ENCODE peak calls at places on chromosomes 11 and 22, in four cellular contexts. Y is putamen, W is HT1080, C is coronary artery. K is an unnamed sample.

GRCh38 chr11:123454060-123454651 is 24.1 kb downstream of the GRAMD1B start:
- DNase-seq in Y (no peak), C (no peak), W (peak; percentile 99), K (no peak)

GRCh38 chr11:16986434-16987204 is 27.6 kb downstream of the PLEKHA7 start:
- DNase-seq in W (no peak), C (no peak), Y (no peak), K (no peak)

GRCh38 chr11:106697058-106697457 is 321.2 kb downstream of the GUCY1A2 start:
- DNase-seq in W (peak; percentile 17), C (no peak), Y (peak; percentile 29), K (no peak)

GRCh38 chr22:17969732-17970131 is 54.6 kb downstream of the MICAL3 start:
- DNase-seq in W (peak; percentile 50), Y (no peak), C (no peak), K (no peak)

GRCh38 chr22:24532075-24532474 is 22.9 kb downstream of the GUCD1 start:
- DNase-seq in W (no peak), Y (no peak), C (no peak), K (no peak)

GRCh38 chr11:117887431-117888139 is 11.1 kb upstream of the FXYD6 start:
- DNase-seq in W (no peak), Y (no peak), C (peak; percentile 58), K (no peak)

GRCh38 chr22:29269230-29269604 is 1.1 kb downstream of the EWSR1 start:
- DNase-seq in W (no peak), Y (no peak), C (no peak), K (peak; percentile 8)

GRCh38 chr22:20514658-20515406 is 7.4 kb downstream of the MED15 start:
- DNase-seq in Y (no peak), W (peak; percentile 86), C (no peak), K (no peak)

GRCh38 chr22:23786261-23786710 is 480 bp upstream of the SMARCB1 start:
- DNase-seq in W (no peak), C (no peak), Y (no peak), K (no peak)

GRCh38 chr11:3866206-3866605 is 10.7 kb downstream of the STIM1 start:
- DNase-seq in C (no peak), W (no peak), Y (no peak), K (no peak)

GRCh38 chr11:96309001-96309642 is 33.9 kb downstream of the MAML2 start:
- DNase-seq in C (no peak), Y (no peak), W (peak; percentile 62), K (no peak)

GRCh38 chr11:77244277-77245014 is 57.0 kb downstream of the GDPD4 start:
- DNase-seq in W (peak; percentile 89), Y (no peak), C (no peak), K (no peak)

GRCh38 chr11:119373917-119374631 is 7.4 kb downstream of the USP2 start:
- DNase-seq in Y (peak; percentile 89), W (peak; percentile 81), C (peak; percentile 64), K (no peak)

GRCh38 chr22:20130739-20131592 is 638 bp upstream of the ZDHHC8 start:
- DNase-seq in W (peak; percentile 59), C (peak; percentile 90), Y (peak; percentile 88), K (no peak)

GRCh38 chr11:108965602-108966001 is 300.7 kb downstream of the DDX10 start:
- DNase-seq in W (peak; percentile 82), C (no peak), Y (no peak), K (no peak)

GRCh38 chr22:35546886-35547285 is 6.3 kb downstream of the RASD2 start:
- DNase-seq in Y (no peak), C (no peak), W (no peak), K (no peak)

GRCh38 chr11:35352107-35352888 is 67.1 kb downstream of the SLC1A2 start:
- DNase-seq in C (peak; percentile 16), Y (no peak), W (peak; percentile 60), K (no peak)

GRCh38 chr11:94130589-94131362 is 2.1 kb downstream of the PANX1 start:
- DNase-seq in C (no peak), Y (no peak), W (peak; percentile 77), K (no peak)

GRCh38 chr11:60791534-60791933 is 6.4 kb downstream of the MS4A10 start:
- DNase-seq in W (no peak), Y (no peak), C (no peak), K (peak; percentile 40)

GRCh38 chr11:12102588-12103410 is 7.6 kb upstream of the MICAL2 start:
- DNase-seq in C (no peak), W (no peak), Y (no peak), K (no peak)

GRCh38 chr22:22943521-22944267 is 56.1 kb downstream of the IGLL5 start:
- DNase-seq in C (peak; percentile 47), Y (no peak), W (no peak), K (no peak)

GRCh38 chr11:120130176-120130980 is 7.5 kb downstream of the TRIM29 start:
- DNase-seq in W (no peak), C (peak; percentile 58), Y (no peak), K (peak; percentile 67)

GRCh38 chr22:38866399-38867123 is 5.5 kb downstream of the CBX6 start:
- DNase-seq in C (peak; percentile 72), Y (no peak), W (no peak), K (peak; percentile 85)

GRCh38 chr22:49961601-49962011 is 1.0 kb downstream of the PIM3 start:
- DNase-seq in W (no peak), Y (no peak), C (no peak), K (peak; percentile 87)

GRCh38 chr11:124832571-124832970 is 32.4 kb upstream of the MSANTD2 start:
- DNase-seq in W (peak; percentile 45), Y (no peak), C (no peak), K (no peak)

GRCh38 chr11:64885367-64886286 is 7.2 kb upstream of the EHD1 start:
- DNase-seq in W (peak; percentile 49), C (no peak), Y (no peak), K (no peak)

GRCh38 chr11:65558002-65558784 is at the start of gene LTBP3:
- DNase-seq in C (peak; percentile 93), Y (peak; percentile 92), W (peak; percentile 79), K (peak; percentile 93)

GRCh38 chr22:47357086-47357485 is 594.6 kb downstream of the TBC1D22A start:
- DNase-seq in C (no peak), Y (no peak), W (no peak), K (no peak)

GRCh38 chr11:48116843-48117242 is 99.8 kb upstream of the OR4B1 start:
- DNase-seq in W (peak; percentile 31), Y (no peak), C (no peak), K (no peak)

GRCh38 chr22:45212992-45213751 is 27.5 kb downstream of the KIAA0930 start:
- DNase-seq in C (no peak), W (peak; percentile 54), Y (no peak), K (peak; percentile 72)

GRCh38 chr11:133999355-133999754 is 42.6 kb upstream of the IGSF9B start:
- DNase-seq in Y (no peak), C (no peak), W (no peak), K (no peak)

GRCh38 chr11:17828311-17828751 is 93.8 kb downstream of the KCNC1 start:
- DNase-seq in W (no peak), C (no peak), Y (no peak), K (no peak)

GRCh38 chr22:25714739-25715138 is 27.2 kb upstream of the MYO18B start:
- DNase-seq in Y (no peak), W (no peak), C (no peak), K (no peak)

GRCh38 chr22:35335468-35335867 is 35.8 kb downstream of the TOM1 start:
- DNase-seq in W (no peak), Y (no peak), C (no peak), K (no peak)

GRCh38 chr11:69355959-69356702 is 62.2 kb downstream of the MYEOV start:
- DNase-seq in W (no peak), C (no peak), Y (no peak), K (no peak)

GRCh38 chr22:30062934-30063333 is 17.3 kb upstream of the HORMAD2 start:
- DNase-seq in C (no peak), W (no peak), Y (no peak), K (no peak)

GRCh38 chr11:31800398-31801265 is 10.5 kb downstream of the PAX6 start:
- DNase-seq in W (no peak), Y (no peak), C (no peak), K (no peak)

K was measured in chondrocyte.